ENCODE peak calls at places on chromosome 21, in nine cellular contexts. I is SK-N-SH, E is sigmoid colon, Q is HCT116, F is stomach, G is GM23338, T is Panc1, R is transverse colon, A is endothelial cell of umbilical vein. O is an unnamed sample.

GRCh38 chr21:17451364-17451869 is 61.4 kb upstream of the CXADR start:
- DNase-seq in I (no peak), E (no peak), Q (no peak), F (no peak), G (no peak), T (no peak), R (no peak), A (peak), O (no peak)

GRCh38 chr21:45108808-45109800 is 34.7 kb downstream of the ADARB1 start:
- DNase-seq in I (no peak), E (no peak), Q (no peak), F (no peak), G (no peak), T (no peak), R (no peak), A (peak), O (no peak)

GRCh38 chr21:45331521-45332257 is 44.0 kb upstream of the POFUT2 start:
- DNase-seq in I (peak), E (peak), Q (no peak), F (no peak), G (no peak), T (no peak), R (no peak), A (no peak), O (no peak)

GRCh38 chr21:17925000-17925610 is 105.9 kb upstream of the C21orf91 start:
- DNase-seq in I (peak), E (no peak), Q (peak), F (peak), G (peak), T (peak), R (peak), A (peak), O (no peak)

GRCh38 chr21:27582946-27583270 is 616.0 kb upstream of the ADAMTS5 start:
- DNase-seq in I (no peak), E (no peak), Q (no peak), F (no peak), G (no peak), T (no peak), R (no peak), A (no peak), O (no peak)

GRCh38 chr21:15207231-15207630 is 142.4 kb upstream of the NRIP1 start:
- DNase-seq in I (no peak), E (no peak), Q (no peak), F (no peak), G (no peak), T (no peak), R (no peak), A (no peak), O (no peak)

GRCh38 chr21:16913010-16913409 is 599.8 kb upstream of the CXADR start:
- DNase-seq in I (peak), E (no peak), Q (no peak), F (no peak), G (peak), T (no peak), R (no peak), A (no peak), O (no peak)

GRCh38 chr21:46153259-46154154 is 1.9 kb downstream of the FTCD start:
- DNase-seq in I (peak), E (peak), Q (no peak), F (peak), G (peak), T (no peak), R (peak), A (peak), O (no peak)

GRCh38 chr21:26679299-26679698 is 106.2 kb upstream of the CYYR1 start:
- DNase-seq in I (no peak), E (no peak), Q (no peak), F (no peak), G (no peak), T (no peak), R (no peak), A (no peak), O (no peak)

GRCh38 chr21:38544681-38545080 is 46.4 kb upstream of the ERG start:
- DNase-seq in I (no peak), E (no peak), Q (no peak), F (no peak), G (no peak), T (no peak), R (no peak), A (no peak), O (no peak)

GRCh38 chr21:26148071-26148470 is 22.5 kb downstream of the APP start:
- DNase-seq in I (no peak), E (no peak), Q (no peak), F (no peak), G (peak), T (no peak), R (no peak), A (peak), O (no peak)

GRCh38 chr21:45074048-45074817 is at the start of gene ADARB1:
- DNase-seq in I (peak), E (peak), Q (no peak), F (peak), G (peak), T (no peak), R (peak), A (peak), O (no peak)

GRCh38 chr21:46188226-46189212 is 4.3 kb upstream of the SPATC1L start:
- DNase-seq in I (peak), E (peak), Q (peak), F (no peak), G (peak), T (no peak), R (no peak), A (peak), O (peak)

GRCh38 chr21:45109831-45110492 is 35.6 kb downstream of the ADARB1 start:
- DNase-seq in I (no peak), E (no peak), Q (no peak), F (no peak), G (no peak), T (no peak), R (peak), A (peak), O (no peak)

GRCh38 chr21:18545908-18546307 is 142.3 kb upstream of the TMPRSS15 start:
- DNase-seq in I (no peak), E (no peak), Q (no peak), F (no peak), G (no peak), T (no peak), R (no peak), A (peak), O (no peak)

GRCh38 chr21:39657091-39657689 is 44.5 kb downstream of the B3GALT5 start:
- DNase-seq in I (no peak), E (no peak), Q (no peak), F (no peak), G (no peak), T (no peak), R (no peak), A (no peak), O (no peak)

GRCh38 chr21:33944185-33944763 is 28.7 kb upstream of the ATP5PO start:
- DNase-seq in I (no peak), E (no peak), Q (no peak), F (no peak), G (no peak), T (no peak), R (no peak), A (no peak), O (no peak)

GRCh38 chr21:14382486-14382834 is 486 bp downstream of the HSPA13 start:
- DNase-seq in I (no peak), E (no peak), Q (no peak), F (no peak), G (peak), T (no peak), R (no peak), A (no peak), O (no peak)

GRCh38 chr21:46554431-46555224 is 50.3 kb downstream of the S100B start:
- DNase-seq in I (no peak), E (no peak), Q (no peak), F (peak), G (no peak), T (no peak), R (no peak), A (no peak), O (no peak)

GRCh38 chr21:26388731-26389231 is 184.3 kb downstream of the CYYR1 start:
- DNase-seq in I (peak), E (no peak), Q (no peak), F (no peak), G (no peak), T (peak), R (no peak), A (peak), O (no peak)

GRCh38 chr21:26964379-26964778 is 2.5 kb downstream of the ADAMTS5 start:
- DNase-seq in I (no peak), E (peak), Q (no peak), F (peak), G (peak), T (no peak), R (peak), A (no peak), O (peak)

GRCh38 chr21:15749868-15750174 is 20.0 kb downstream of the USP25 start:
- DNase-seq in I (no peak), E (no peak), Q (no peak), F (no peak), G (no peak), T (no peak), R (no peak), A (no peak), O (no peak)

GRCh38 chr21:14088391-14088790 is 122.4 kb downstream of the LIPI start:
- DNase-seq in I (no peak), E (peak), Q (no peak), F (no peak), G (no peak), T (no peak), R (no peak), A (no peak), O (peak)

GRCh38 chr21:26124421-26124833 is 46.1 kb downstream of the APP start:
- DNase-seq in I (no peak), E (no peak), Q (no peak), F (no peak), G (no peak), T (no peak), R (no peak), A (peak), O (no peak)

DNA sequence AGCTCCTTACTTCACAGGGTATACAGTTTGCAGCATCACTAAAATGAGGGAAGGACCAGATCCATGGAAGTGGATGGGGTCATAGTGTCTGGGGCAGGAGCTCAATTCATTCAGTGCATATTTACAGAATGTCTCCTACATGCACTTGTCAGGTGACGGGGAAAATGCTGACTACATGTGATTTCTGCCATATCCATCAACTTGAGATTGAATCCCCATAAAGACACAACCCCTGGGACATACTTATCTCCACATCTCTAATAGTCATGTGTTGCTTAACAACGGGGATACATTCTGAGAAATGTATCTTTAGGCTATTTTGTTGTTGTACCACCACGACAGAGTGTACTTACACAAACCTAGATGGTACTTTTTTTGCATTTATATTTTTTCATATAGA is 12.0 kb downstream of the RWDD2B start:
- DNase-seq in I (no peak), E (no peak), Q (no peak), F (no peak), G (no peak), T (no peak), R (no peak), A (no peak), O (no peak)
- TF ChIP-seq POLR2AphosphoS5 in I (no peak), E (no peak), Q (no peak), F (no peak), G (no peak), T (no peak), R (no peak), A (no peak), O (no peak)

DNA sequence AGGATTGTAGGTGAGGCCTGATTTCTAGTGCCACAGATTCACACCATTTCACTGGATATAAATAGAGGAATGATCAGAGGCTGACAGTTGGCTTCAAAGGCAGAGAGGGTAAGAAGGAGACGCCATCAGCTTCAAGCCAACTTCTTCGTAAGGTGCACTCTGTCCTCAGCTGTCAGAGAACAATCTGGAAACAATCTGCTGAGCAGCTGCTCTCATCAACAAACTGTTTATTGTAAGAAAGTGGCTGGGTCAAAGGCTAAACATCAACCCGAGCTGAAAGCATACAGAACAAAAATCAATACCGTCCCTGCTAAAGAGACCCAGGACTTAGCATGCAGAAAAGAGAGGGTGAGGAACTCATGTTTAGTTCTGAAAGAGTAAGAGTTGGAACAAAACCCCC is 48.2 kb downstream of the HLCS start:
- DNase-seq in I (no peak), E (no peak), Q (no peak), F (no peak), G (no peak), T (no peak), R (no peak), A (no peak), O (no peak)
- H3K4me3 ChIP-seq in I (no peak), E (no peak), Q (no peak), F (no peak), G (no peak), T (no peak), R (no peak), A (no peak), O (no peak)

GRCh38 chr21:43758132-43758619 is 17.9 kb downstream of the CSTB start:
- DNase-seq in I (no peak), E (peak), Q (no peak), F (no peak), G (no peak), T (no peak), R (no peak), A (no peak), O (no peak)
- TF ChIP-seq POLR2AphosphoS5 in I (no peak), E (peak), Q (no peak), F (no peak), G (no peak), T (no peak), R (no peak), A (no peak), O (peak)

GRCh38 chr21:35006771-35007170 is 42.3 kb downstream of the RUNX1 start:
- DNase-seq in I (no peak), E (no peak), Q (no peak), F (no peak), G (no peak), T (no peak), R (no peak), A (no peak), O (no peak)

GRCh38 chr21:35006248-35006647 is 42.9 kb downstream of the RUNX1 start:
- DNase-seq in I (no peak), E (no peak), Q (no peak), F (no peak), G (no peak), T (no peak), R (no peak), A (no peak), O (no peak)

GRCh38 chr21:35005825-35006224 is 43.3 kb downstream of the RUNX1 start:
- DNase-seq in I (no peak), E (no peak), Q (no peak), F (no peak), G (no peak), T (no peak), R (no peak), A (no peak), O (no peak)

GRCh38 chr21:35004289-35004688 is 44.8 kb downstream of the RUNX1 start:
- DNase-seq in I (no peak), E (no peak), Q (no peak), F (no peak), G (no peak), T (no peak), R (no peak), A (no peak), O (no peak)

GRCh38 chr21:35005077-35005476 is 44.0 kb downstream of the RUNX1 start:
- DNase-seq in I (no peak), E (no peak), Q (no peak), F (no peak), G (no peak), T (no peak), R (no peak), A (no peak), O (no peak)
- H3K4me3 ChIP-seq in I (no peak), E (no peak), Q (no peak), F (no peak), G (no peak), T (no peak), R (no peak), A (no peak), O (no peak)

GRCh38 chr21:42012344-42012743 is 2.2 kb upstream of the ZBTB21 start:
- DNase-seq in I (no peak), E (no peak), Q (no peak), F (no peak), G (no peak), T (no peak), R (peak), A (no peak), O (no peak)

GRCh38 chr21:42007541-42007940 is 2.6 kb downstream of the ZBTB21 start:
- DNase-seq in I (no peak), E (no peak), Q (no peak), F (no peak), G (no peak), T (no peak), R (no peak), A (no peak), O (peak)

GRCh38 chr21:42009018-42009830 is 936 bp downstream of the ZBTB21 start:
- DNase-seq in I (peak), E (peak), Q (no peak), F (peak), G (peak), T (no peak), R (peak), A (peak), O (peak)

GRCh38 chr21:42010507-42011493 is 640 bp upstream of the ZBTB21 start:
- DNase-seq in I (peak), E (no peak), Q (no peak), F (no peak), G (peak), T (no peak), R (peak), A (peak), O (peak)

GRCh38 chr21:42009831-42010506 is at the start of gene ZBTB21:
- DNase-seq in I (peak), E (peak), Q (peak), F (peak), G (peak), T (peak), R (peak), A (peak), O (no peak)
- TF ChIP-seq POLR2AphosphoS5 in I (peak), E (peak), Q (peak), F (peak), G (peak), T (peak), R (peak), A (peak), O (peak)

GRCh38 chr21:31986035-31986856 is 113.4 kb downstream of the HUNK start:
- DNase-seq in I (no peak), E (no peak), Q (no peak), F (no peak), G (no peak), T (no peak), R (no peak), A (no peak), O (no peak)
- H3K4me3 ChIP-seq in I (no peak), E (no peak), Q (no peak), F (no peak), G (no peak), T (no peak), R (no peak), A (no peak), O (no peak)

O was measured in vagina.